ENCODE peak calls at places on chromosome 5, in eight cellular contexts. One of them, this sample, is unnamed.

GRCh38 chr5:172834570-172835245 is 657 bp downstream of the ERGIC1 start:
- DNase-seq in SK-N-SH: peak
- DNase-seq in stomach: no peak
- DNase-seq in B cell: peak
- DNase-seq in endothelial cell of umbilical vein: no peak
- DNase-seq in thoracic aorta: no peak
- DNase-seq in astrocyte of the spinal cord: no peak
- DNase-seq in brain microvascular endothelial cell: no peak
- DNase-seq in this sample: peak

GRCh38 chr5:150637245-150638052 is 3.0 kb upstream of the SYNPO start:
- DNase-seq in SK-N-SH: no peak
- DNase-seq in stomach: peak
- DNase-seq in B cell: no peak
- DNase-seq in endothelial cell of umbilical vein: peak
- DNase-seq in thoracic aorta: no peak
- DNase-seq in astrocyte of the spinal cord: peak
- DNase-seq in brain microvascular endothelial cell: peak
- DNase-seq in this sample: no peak

GRCh38 chr5:154712518-154713437 is 42.4 kb upstream of the LARP1 start:
- DNase-seq in SK-N-SH: no peak
- DNase-seq in stomach: peak
- DNase-seq in B cell: no peak
- DNase-seq in endothelial cell of umbilical vein: no peak
- DNase-seq in thoracic aorta: no peak
- DNase-seq in astrocyte of the spinal cord: no peak
- DNase-seq in brain microvascular endothelial cell: no peak
- DNase-seq in this sample: no peak

GRCh38 chr5:1004598-1005361 is 3.8 kb upstream of the NKD2 start:
- DNase-seq in SK-N-SH: peak
- DNase-seq in stomach: peak
- DNase-seq in B cell: peak
- DNase-seq in endothelial cell of umbilical vein: peak
- DNase-seq in thoracic aorta: peak
- DNase-seq in astrocyte of the spinal cord: no peak
- DNase-seq in brain microvascular endothelial cell: no peak
- DNase-seq in this sample: no peak

GRCh38 chr5:91352831-91353695 is 30.1 kb downstream of the ARRDC3 start:
- DNase-seq in SK-N-SH: peak
- DNase-seq in stomach: no peak
- DNase-seq in B cell: no peak
- DNase-seq in endothelial cell of umbilical vein: no peak
- DNase-seq in thoracic aorta: no peak
- DNase-seq in astrocyte of the spinal cord: no peak
- DNase-seq in brain microvascular endothelial cell: no peak
- DNase-seq in this sample: no peak

GRCh38 chr5:10601246-10602030 is 37.6 kb downstream of the ANKRD33B start:
- DNase-seq in SK-N-SH: peak
- DNase-seq in stomach: peak
- DNase-seq in B cell: no peak
- DNase-seq in endothelial cell of umbilical vein: peak
- DNase-seq in thoracic aorta: peak
- DNase-seq in astrocyte of the spinal cord: peak
- DNase-seq in brain microvascular endothelial cell: peak
- DNase-seq in this sample: no peak

GRCh38 chr5:19208397-19208796 is 779.6 kb downstream of the CDH18 start:
- DNase-seq in SK-N-SH: no peak
- DNase-seq in stomach: no peak
- DNase-seq in B cell: no peak
- DNase-seq in endothelial cell of umbilical vein: no peak
- DNase-seq in thoracic aorta: no peak
- DNase-seq in astrocyte of the spinal cord: no peak
- DNase-seq in brain microvascular endothelial cell: no peak
- DNase-seq in this sample: no peak

GRCh38 chr5:174773371-174773770 is 49.0 kb downstream of the MSX2 start:
- DNase-seq in SK-N-SH: no peak
- DNase-seq in stomach: no peak
- DNase-seq in B cell: no peak
- DNase-seq in endothelial cell of umbilical vein: no peak
- DNase-seq in thoracic aorta: no peak
- DNase-seq in astrocyte of the spinal cord: no peak
- DNase-seq in brain microvascular endothelial cell: no peak
- DNase-seq in this sample: no peak

GRCh38 chr5:92371889-92372235 is 988.7 kb upstream of the ARRDC3 start:
- DNase-seq in SK-N-SH: no peak
- DNase-seq in stomach: no peak
- DNase-seq in B cell: no peak
- DNase-seq in endothelial cell of umbilical vein: no peak
- DNase-seq in thoracic aorta: no peak
- DNase-seq in astrocyte of the spinal cord: peak
- DNase-seq in brain microvascular endothelial cell: peak
- DNase-seq in this sample: no peak

GRCh38 chr5:96978812-96979449 is 43.1 kb downstream of the LNPEP start:
- DNase-seq in SK-N-SH: no peak
- DNase-seq in stomach: no peak
- DNase-seq in B cell: no peak
- DNase-seq in endothelial cell of umbilical vein: no peak
- DNase-seq in thoracic aorta: no peak
- DNase-seq in astrocyte of the spinal cord: peak
- DNase-seq in brain microvascular endothelial cell: peak
- DNase-seq in this sample: no peak

GRCh38 chr5:140365282-140365681 is 5.3 kb downstream of the SLC4A9 start:
- DNase-seq in SK-N-SH: no peak
- DNase-seq in stomach: no peak
- DNase-seq in B cell: no peak
- DNase-seq in endothelial cell of umbilical vein: no peak
- DNase-seq in thoracic aorta: no peak
- DNase-seq in astrocyte of the spinal cord: no peak
- DNase-seq in brain microvascular endothelial cell: no peak
- DNase-seq in this sample: no peak

GRCh38 chr5:172441262-172441751 is 13.0 kb downstream of the SH3PXD2B start:
- DNase-seq in SK-N-SH: no peak
- DNase-seq in stomach: no peak
- DNase-seq in B cell: no peak
- DNase-seq in endothelial cell of umbilical vein: no peak
- DNase-seq in thoracic aorta: no peak
- DNase-seq in astrocyte of the spinal cord: no peak
- DNase-seq in brain microvascular endothelial cell: no peak
- DNase-seq in this sample: no peak

DNA sequence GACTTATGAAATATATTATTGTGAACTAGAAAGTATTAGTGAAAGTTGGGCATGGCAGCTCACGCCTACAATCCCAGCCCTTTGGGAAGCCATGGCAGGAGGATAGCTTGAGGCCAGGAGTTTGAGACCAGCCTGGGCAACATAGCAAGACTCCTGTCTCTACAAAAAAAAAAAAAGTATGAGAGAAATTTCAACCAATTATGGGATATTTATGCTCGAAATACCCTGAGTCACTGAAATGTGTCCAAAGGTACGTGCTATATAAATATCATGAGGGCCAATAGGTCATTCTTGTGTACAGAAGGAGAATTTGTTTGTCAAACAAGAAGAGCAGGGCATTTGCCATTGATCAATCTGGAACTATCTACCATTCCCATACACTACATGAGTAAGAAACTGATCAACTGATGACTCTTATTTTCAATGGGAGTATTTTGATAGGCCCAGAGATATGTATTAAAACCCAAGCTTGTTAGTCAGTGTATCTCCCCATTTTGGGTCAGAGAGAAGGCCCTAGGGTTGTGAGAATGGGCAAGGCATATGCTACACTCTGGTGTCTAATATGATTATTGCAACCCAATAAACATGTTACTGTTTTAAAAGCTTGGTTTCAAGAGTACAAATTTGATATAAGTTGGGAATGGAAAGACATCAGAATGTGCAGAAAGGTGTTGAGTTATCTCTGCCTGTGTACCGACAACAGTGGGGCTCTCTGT is 21.7 kb upstream of the HOMER1 start:
- DNase-seq in SK-N-SH: no peak
- DNase-seq in stomach: no peak
- DNase-seq in B cell: no peak
- DNase-seq in endothelial cell of umbilical vein: no peak
- DNase-seq in thoracic aorta: no peak
- DNase-seq in astrocyte of the spinal cord: no peak
- DNase-seq in brain microvascular endothelial cell: no peak
- DNase-seq in this sample: no peak
- TF ChIP-seq CTCF in SK-N-SH: no peak
- TF ChIP-seq CTCF in stomach: no peak
- TF ChIP-seq CTCF in B cell: no peak
- TF ChIP-seq CTCF in endothelial cell of umbilical vein: no peak
- TF ChIP-seq CTCF in thoracic aorta: no peak
- TF ChIP-seq CTCF in astrocyte of the spinal cord: no peak
- TF ChIP-seq CTCF in brain microvascular endothelial cell: no peak
- TF ChIP-seq CTCF in this sample: no peak

GRCh38 chr5:134524826-134525686 is at the start of gene JADE2:
- DNase-seq in SK-N-SH: peak
- DNase-seq in stomach: peak
- DNase-seq in B cell: peak
- DNase-seq in endothelial cell of umbilical vein: peak
- DNase-seq in thoracic aorta: no peak
- DNase-seq in astrocyte of the spinal cord: peak
- DNase-seq in brain microvascular endothelial cell: peak
- DNase-seq in this sample: peak

GRCh38 chr5:134526483-134527155 is 1.1 kb downstream of the JADE2 start:
- DNase-seq in SK-N-SH: peak
- DNase-seq in stomach: peak
- DNase-seq in B cell: peak
- DNase-seq in endothelial cell of umbilical vein: peak
- DNase-seq in thoracic aorta: no peak
- DNase-seq in astrocyte of the spinal cord: no peak
- DNase-seq in brain microvascular endothelial cell: no peak
- DNase-seq in this sample: peak

GRCh38 chr5:134525687-134526482 is 415 bp downstream of the JADE2 start:
- DNase-seq in SK-N-SH: peak
- DNase-seq in stomach: peak
- DNase-seq in B cell: no peak
- DNase-seq in endothelial cell of umbilical vein: peak
- DNase-seq in thoracic aorta: peak
- DNase-seq in astrocyte of the spinal cord: peak
- DNase-seq in brain microvascular endothelial cell: peak
- DNase-seq in this sample: peak

GRCh38 chr5:134523543-134524136 is 1.8 kb upstream of the JADE2 start:
- DNase-seq in SK-N-SH: no peak
- DNase-seq in stomach: no peak
- DNase-seq in B cell: no peak
- DNase-seq in endothelial cell of umbilical vein: no peak
- DNase-seq in thoracic aorta: no peak
- DNase-seq in astrocyte of the spinal cord: no peak
- DNase-seq in brain microvascular endothelial cell: no peak
- DNase-seq in this sample: no peak

DNA sequence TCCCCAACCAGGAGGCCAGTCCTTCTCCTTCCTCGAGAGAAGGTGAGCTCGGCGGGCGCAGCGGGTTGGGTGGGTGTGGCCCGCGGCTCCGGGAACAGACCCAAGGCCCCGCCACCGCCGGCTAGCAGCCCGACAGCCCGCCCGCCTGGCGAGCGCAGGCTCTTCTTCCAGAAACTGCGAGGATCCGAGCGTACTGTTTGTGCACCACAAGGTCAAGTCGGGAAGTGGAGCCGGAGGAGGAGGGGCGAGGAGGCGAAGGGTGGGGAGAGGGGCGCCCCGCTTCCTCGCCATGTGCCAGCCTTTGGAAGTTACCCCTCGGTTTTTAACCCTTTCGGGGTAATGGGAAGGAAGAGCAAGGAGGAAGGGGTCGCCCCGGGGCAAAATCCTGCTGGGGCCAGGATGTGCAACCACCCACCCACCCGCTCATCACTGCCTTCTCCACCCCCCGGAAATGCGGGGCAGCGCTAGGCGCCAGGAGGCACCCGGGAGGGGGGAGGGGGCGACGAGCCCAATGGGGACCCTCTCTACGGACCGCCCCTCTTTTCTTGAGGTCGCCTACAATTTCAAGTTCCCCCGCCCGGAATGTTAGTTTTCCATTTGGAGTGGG is 1.1 kb upstream of the JADE2 start:
- DNase-seq in SK-N-SH: peak
- DNase-seq in stomach: peak
- DNase-seq in B cell: peak
- DNase-seq in endothelial cell of umbilical vein: peak
- DNase-seq in thoracic aorta: no peak
- DNase-seq in astrocyte of the spinal cord: peak
- DNase-seq in brain microvascular endothelial cell: no peak
- DNase-seq in this sample: peak
- TF ChIP-seq CTCF in SK-N-SH: no peak
- TF ChIP-seq CTCF in stomach: no peak
- TF ChIP-seq CTCF in B cell: peak
- TF ChIP-seq CTCF in endothelial cell of umbilical vein: no peak
- TF ChIP-seq CTCF in thoracic aorta: no peak
- TF ChIP-seq CTCF in astrocyte of the spinal cord: no peak
- TF ChIP-seq CTCF in brain microvascular endothelial cell: no peak
- TF ChIP-seq CTCF in this sample: no peak

DNA sequence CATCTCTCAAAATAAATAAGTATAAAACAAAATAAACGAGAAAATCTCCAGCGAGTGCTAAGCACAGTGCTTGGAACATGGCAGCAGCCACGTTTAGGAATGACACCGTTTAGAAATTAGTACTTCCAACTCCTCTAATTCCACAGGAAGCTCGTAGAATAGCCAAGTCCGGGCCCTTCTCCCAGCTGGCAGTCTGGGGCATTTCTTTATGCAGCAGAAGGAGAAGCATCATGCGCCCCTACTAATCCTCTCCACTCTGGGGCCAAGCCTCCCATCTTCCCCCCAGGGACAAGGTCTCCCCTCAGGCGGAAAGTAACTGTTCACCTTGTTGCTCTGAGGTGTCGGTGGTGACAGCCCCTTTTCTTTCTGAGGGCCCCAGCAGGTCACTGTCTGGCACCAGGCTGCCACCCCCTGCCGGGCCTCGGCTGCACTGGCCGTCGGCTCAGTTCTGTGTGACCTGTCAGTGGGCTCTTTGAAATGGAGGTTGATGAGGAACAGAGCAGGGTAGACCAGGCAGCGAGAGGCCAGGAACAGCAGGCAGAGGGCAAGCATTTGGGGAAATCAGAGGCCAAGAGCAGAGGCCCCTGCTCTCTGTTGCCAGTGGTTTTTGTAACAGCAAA is 113.5 kb upstream of the WWC1 start:
- DNase-seq in SK-N-SH: peak
- DNase-seq in stomach: no peak
- DNase-seq in B cell: no peak
- DNase-seq in endothelial cell of umbilical vein: no peak
- DNase-seq in thoracic aorta: no peak
- DNase-seq in astrocyte of the spinal cord: no peak
- DNase-seq in brain microvascular endothelial cell: no peak
- DNase-seq in this sample: no peak
- TF ChIP-seq CTCF in SK-N-SH: no peak
- TF ChIP-seq CTCF in stomach: no peak
- TF ChIP-seq CTCF in B cell: no peak
- TF ChIP-seq CTCF in endothelial cell of umbilical vein: no peak
- TF ChIP-seq CTCF in thoracic aorta: no peak
- TF ChIP-seq CTCF in astrocyte of the spinal cord: no peak
- TF ChIP-seq CTCF in brain microvascular endothelial cell: no peak
- TF ChIP-seq CTCF in this sample: no peak

DNA sequence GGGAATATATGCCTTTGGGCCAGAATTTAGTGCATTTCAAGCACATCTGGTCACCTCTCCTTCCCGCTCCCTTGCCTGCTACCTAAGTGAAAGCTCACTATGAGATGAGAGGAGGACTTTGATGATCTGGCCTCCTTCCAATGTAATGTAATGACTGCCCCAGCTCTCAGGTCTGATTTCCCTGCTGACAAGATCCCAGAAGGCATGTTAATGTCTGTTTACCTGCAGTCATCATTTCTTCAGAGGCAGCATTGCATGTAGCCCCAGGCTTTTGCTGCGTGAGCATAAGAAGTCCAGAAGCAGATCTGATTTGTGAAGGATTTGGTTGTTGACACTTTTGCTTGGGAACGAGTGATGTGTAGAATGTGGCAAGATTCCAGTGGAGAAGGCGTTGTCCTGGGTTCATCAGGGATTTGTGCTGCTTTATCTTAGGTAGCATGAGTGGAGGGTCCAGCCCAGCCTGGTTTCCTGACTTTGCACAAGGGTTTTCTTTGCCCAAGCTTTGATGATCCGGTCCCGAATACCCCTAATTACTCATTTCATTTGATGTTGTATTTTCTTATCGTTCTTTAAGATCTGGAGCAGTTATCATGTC is 192.7 kb downstream of the GOLPH3 start:
- DNase-seq in SK-N-SH: no peak
- DNase-seq in stomach: no peak
- DNase-seq in B cell: no peak
- DNase-seq in endothelial cell of umbilical vein: no peak
- DNase-seq in thoracic aorta: no peak
- DNase-seq in astrocyte of the spinal cord: no peak
- DNase-seq in brain microvascular endothelial cell: no peak
- DNase-seq in this sample: no peak
- TF ChIP-seq CTCF in SK-N-SH: no peak
- TF ChIP-seq CTCF in stomach: no peak
- TF ChIP-seq CTCF in B cell: no peak
- TF ChIP-seq CTCF in endothelial cell of umbilical vein: no peak
- TF ChIP-seq CTCF in thoracic aorta: no peak
- TF ChIP-seq CTCF in astrocyte of the spinal cord: no peak
- TF ChIP-seq CTCF in brain microvascular endothelial cell: no peak
- TF ChIP-seq CTCF in this sample: no peak

This sample was measured in GM13977.